ENCODE peak calls at places on chromosomes 3 and 15, in six cellular contexts. B is uterus, S is right atrium auricular region, G is thyroid gland, A is right lobe of liver, O is AG04450. E is an unnamed sample. For H3K27me3, the result is how much of the 10 kb centered on the place peaks cover.

GRCh38 chr15:88231909-88232308 is 24.6 kb downstream of the NTRK3 start:
- DNase-seq in A (no peak), S (no peak), B (no peak), G (no peak), O (no peak), E (no peak)

GRCh38 chr3:99839613-99840012 is 22.0 kb downstream of the CMSS1 start:
- DNase-seq in G (no peak), A (no peak), B (no peak), S (no peak), O (no peak), E (no peak)

GRCh38 chr15:41942886-41943285 is 29.5 kb downstream of the EHD4 start:
- DNase-seq in A (peak), S (no peak), B (no peak), O (no peak), G (no peak), E (no peak)

GRCh38 chr15:100308222-100309007 is 33.4 kb downstream of the ADAMTS17 start:
- DNase-seq in B (peak), S (peak), G (no peak), A (no peak), O (no peak), E (no peak)

GRCh38 chr15:70703483-70703882 is 59.9 kb downstream of the UACA start:
- DNase-seq in B (no peak), O (no peak), S (no peak), A (no peak), G (no peak), E (no peak)

GRCh38 chr3:64398431-64398830 is 173.2 kb upstream of the PRICKLE2 start:
- DNase-seq in G (no peak), A (no peak), S (no peak), B (no peak), O (no peak), E (peak)

GRCh38 chr3:42749753-42750231 is 23.3 kb downstream of the CCDC13 start:
- DNase-seq in G (peak), O (no peak), A (no peak), B (no peak), S (no peak), E (no peak)

GRCh38 chr15:68389936-68390790 is 41.8 kb downstream of the ITGA11 start:
- DNase-seq in G (no peak), A (peak), B (peak), S (peak), O (peak), E (no peak)

GRCh38 chr3:154730221-154730620 is 300.2 kb upstream of the GPR149 start:
- DNase-seq in B (no peak), A (no peak), O (no peak), S (no peak), G (peak), E (no peak)

GRCh38 chr3:122356402-122356801 is 26.6 kb downstream of the MIX23 start:
- DNase-seq in A (peak), G (peak), S (no peak), O (no peak), B (no peak), E (no peak)

GRCh38 chr3:170953229-170953628 is 44.8 kb upstream of the EIF5A2 start:
- DNase-seq in S (no peak), G (no peak), A (no peak), O (no peak), B (no peak), E (no peak)

GRCh38 chr3:167908745-167909442 is 173.4 kb downstream of the SERPINI1 start:
- DNase-seq in G (no peak), B (no peak), O (no peak), A (no peak), S (no peak), E (no peak)

GRCh38 chr15:77589839-77590238 is 42.9 kb downstream of the LINGO1 start:
- DNase-seq in A (no peak), B (no peak), G (peak), S (no peak), O (no peak), E (no peak)

GRCh38 chr3:131299836-131300235 is 81.7 kb upstream of the NUDT16 start:
- DNase-seq in A (no peak), O (no peak), S (no peak), G (no peak), B (no peak), E (no peak)

GRCh38 chr3:157127268-157127667 is 32.7 kb downstream of the CCNL1 start:
- DNase-seq in B (no peak), A (no peak), O (no peak), S (no peak), G (no peak), E (no peak)

GRCh38 chr3:97350976-97351375 is 413.6 kb upstream of the ARL6 start:
- DNase-seq in B (no peak), O (no peak), A (no peak), S (no peak), G (no peak), E (no peak)

GRCh38 chr3:137768021-137768360 is 3.9 kb downstream of the SOX14 start:
- DNase-seq in O (no peak), G (no peak), A (no peak), B (no peak), S (no peak), E (no peak)
- H3K4me3 ChIP-seq in O (peak), G (peak), A (peak), B (no peak), S (no peak), E (peak)

DNA sequence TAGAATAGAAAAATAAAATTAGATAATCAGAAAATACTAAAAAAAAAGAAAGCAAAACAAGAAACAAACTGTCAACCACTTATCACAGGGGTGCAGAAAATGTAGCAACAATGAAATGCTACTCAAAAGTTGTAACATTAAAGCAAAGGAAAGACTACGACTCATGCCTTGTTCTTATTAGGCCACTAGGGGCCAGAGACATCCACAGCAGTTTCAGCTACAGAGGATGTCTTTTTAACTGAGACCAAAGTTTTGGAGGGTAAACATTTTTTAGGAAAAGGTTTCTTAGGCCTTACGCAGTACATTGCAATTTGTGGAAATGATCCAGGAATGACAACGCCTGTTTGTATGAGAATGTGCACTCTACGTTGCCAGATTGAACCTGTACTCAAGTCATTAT is 15.4 kb upstream of the CADM2 start:
- DNase-seq in O (no peak), S (no peak), B (no peak), G (no peak), A (no peak), E (no peak)
- TF ChIP-seq CTCF in O (no peak), S (no peak), B (no peak), G (no peak), A (peak), E (no peak)

DNA sequence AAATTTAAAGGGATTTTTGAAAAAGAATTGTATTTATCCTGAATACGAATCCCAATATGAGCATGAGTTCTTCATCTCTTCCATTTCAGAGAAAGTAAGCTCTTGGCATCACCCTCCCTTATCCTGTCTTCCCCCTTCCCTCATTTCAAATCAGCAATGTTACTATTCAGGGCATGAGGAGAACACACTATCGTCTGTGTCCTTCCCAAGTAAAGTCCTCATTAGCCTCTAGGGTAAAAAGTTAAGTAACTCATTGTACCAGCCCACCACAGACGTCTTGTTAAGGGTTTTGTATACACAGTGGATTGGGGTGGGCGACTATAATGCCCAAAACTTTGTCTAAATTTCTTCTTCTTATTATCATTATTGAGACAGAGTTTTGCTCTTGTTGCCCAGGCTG is 14.8 kb downstream of the ARL6IP5 start:
- DNase-seq in O (no peak), G (no peak), S (no peak), B (no peak), A (no peak), E (no peak)
- H3K27me3 ChIP-seq in O (under half), G (under half), S (under half), B (under half), A (under half), E (under half)

GRCh38 chr3:188268336-188268735 is 114.4 kb downstream of the LPP start:
- DNase-seq in G (no peak), B (no peak), A (no peak), O (no peak), S (no peak), E (no peak)

GRCh38 chr3:188270423-188270972 is 116.5 kb downstream of the LPP start:
- DNase-seq in O (peak), A (no peak), S (no peak), B (peak), G (no peak), E (peak)

GRCh38 chr3:188266581-188267274 is 112.8 kb downstream of the LPP start:
- DNase-seq in B (peak), A (no peak), G (peak), S (no peak), O (peak), E (peak)

GRCh38 chr3:188269040-188269439 is 115.1 kb downstream of the LPP start:
- DNase-seq in A (no peak), S (no peak), G (no peak), B (no peak), O (no peak), E (no peak)

GRCh38 chr3:188267790-188268333 is 113.9 kb downstream of the LPP start:
- DNase-seq in A (no peak), O (no peak), G (no peak), S (no peak), B (no peak), E (no peak)
- H3K4me3 ChIP-seq in A (no peak), O (no peak), G (no peak), S (no peak), B (no peak), E (no peak)

DNA sequence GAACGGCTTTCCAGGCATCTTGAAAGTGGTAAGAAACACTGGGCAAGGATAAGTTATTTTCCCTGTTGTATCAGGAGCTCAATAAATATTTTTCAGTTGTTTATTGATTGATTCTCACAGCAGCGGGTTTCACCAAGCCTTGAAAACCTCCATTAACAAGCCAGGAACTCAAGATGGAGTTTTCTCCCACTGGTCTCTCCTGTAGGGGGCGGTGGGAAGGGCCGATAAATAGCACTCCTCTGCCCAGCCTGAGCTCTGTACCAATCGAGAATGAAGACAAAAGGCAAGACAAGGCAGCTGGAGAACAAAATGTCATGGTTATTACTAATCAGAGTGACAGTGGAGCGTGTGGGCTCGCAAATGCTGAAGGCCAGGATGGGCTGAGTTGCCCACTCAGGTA is 7.4 kb downstream of the HRH1 start:
- DNase-seq in A (no peak), S (no peak), O (no peak), B (no peak), G (no peak), E (no peak)
- TF ChIP-seq CTCF in A (no peak), S (no peak), O (no peak), B (no peak), G (no peak), E (no peak)

GRCh38 chr3:46617941-46618340 is 5.6 kb downstream of the FAM240A start:
- DNase-seq in A (no peak), O (no peak), S (peak), G (no peak), B (no peak), E (no peak)

GRCh38 chr3:46612324-46612723 is at the start of gene FAM240A:
- DNase-seq in B (no peak), O (no peak), G (peak), A (peak), S (no peak), E (no peak)

GRCh38 chr3:46615976-46616375 is 3.7 kb downstream of the FAM240A start:
- DNase-seq in B (no peak), S (peak), A (no peak), O (no peak), G (no peak), E (no peak)

GRCh38 chr3:46613313-46614005 is 1.1 kb downstream of the FAM240A start:
- DNase-seq in B (no peak), S (no peak), A (no peak), G (no peak), O (no peak), E (no peak)

DNA sequence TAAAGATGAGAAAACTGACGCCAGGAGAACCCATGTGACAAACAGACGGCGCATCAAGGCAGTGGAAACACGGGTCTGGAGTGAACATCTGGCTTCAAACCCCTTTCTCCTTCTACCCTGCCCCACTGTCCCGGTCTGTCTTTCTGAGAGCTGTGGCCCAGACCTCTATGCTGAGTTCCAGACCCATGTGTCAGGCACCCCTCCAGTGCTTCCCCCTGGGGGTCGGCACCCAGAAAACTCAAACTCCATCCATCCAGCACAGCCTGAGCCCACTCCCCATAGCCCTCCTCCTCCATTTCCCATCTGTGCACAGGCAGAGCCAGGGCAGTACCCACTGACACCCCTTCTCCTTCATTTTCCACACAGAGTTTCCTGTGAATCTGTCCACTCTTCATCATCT is 2.7 kb downstream of the FAM240A start:
- DNase-seq in S (no peak), G (no peak), B (no peak), A (no peak), O (no peak), E (no peak)
- H3K27me3 ChIP-seq in S (under half), G (under half), B (under half), A (under half), O (under half), E (under half)

DNA sequence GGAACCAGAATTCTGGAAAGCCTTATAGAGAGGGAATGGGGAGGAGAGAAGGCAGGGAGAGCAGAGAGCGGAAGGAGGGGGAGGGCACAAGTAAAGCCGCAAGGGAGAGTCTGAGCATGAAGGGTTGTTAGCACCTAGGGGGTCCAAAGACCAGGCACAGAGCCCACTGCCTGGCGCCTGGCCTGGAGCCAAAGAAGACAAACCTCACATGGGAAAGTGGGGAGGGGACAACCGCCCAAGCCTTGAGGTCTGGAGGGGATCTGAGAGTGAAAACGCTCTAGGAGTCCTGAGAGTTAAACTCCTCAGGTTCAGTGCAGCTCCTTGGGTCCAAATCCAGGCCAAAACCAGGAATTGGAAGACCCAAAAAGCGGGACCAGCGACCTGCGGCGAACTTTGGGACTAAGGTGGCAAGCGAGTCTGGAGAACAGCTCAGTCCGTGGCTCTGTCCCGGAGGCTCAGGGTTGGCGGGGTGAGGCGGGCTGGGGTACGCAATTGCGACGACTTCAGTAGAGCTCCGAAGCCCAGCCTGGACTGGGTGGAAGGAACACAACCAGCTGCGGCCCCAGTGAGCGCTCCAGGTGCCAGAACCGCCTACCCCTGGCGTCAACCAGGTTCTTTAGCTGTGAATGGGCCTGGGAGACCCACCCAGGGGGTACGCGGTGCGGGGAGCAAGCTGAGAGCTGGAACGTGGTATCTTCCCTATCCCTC is 807 bp upstream of the INAFM2 start:
- DNase-seq in B (no peak), O (no peak), A (peak), G (no peak), S (no peak), E (no peak)
- H3K4me3 ChIP-seq in B (peak), O (peak), A (no peak), G (no peak), S (peak), E (peak)

DNA sequence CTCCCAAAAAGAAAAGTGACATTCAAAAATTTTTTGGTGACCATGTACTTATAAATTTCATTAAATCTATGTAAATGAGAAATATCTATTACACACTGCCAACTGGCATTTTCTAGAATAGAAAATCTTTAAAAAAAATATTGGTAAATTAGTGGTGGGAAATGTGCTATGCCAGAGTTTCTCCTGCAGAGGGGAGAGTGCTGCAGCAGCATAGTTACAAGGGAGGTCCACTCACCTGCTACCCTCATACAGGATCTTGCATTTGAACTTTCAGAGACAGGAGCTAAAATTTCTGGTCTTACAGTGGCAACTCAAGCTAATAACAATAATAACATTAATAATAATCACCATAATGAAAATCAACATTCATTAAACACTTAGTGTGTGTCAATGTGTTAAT is 459.6 kb downstream of the NSUN3 start:
- DNase-seq in O (no peak), A (no peak), B (no peak), G (no peak), S (no peak), E (no peak)
- TF ChIP-seq CTCF in O (peak), A (peak), B (no peak), G (no peak), S (no peak), E (no peak)